ENCODE peak calls at places on chromosomes 12 and 14, in ten cellular contexts. One of them, this sample, is unnamed.

GRCh38 chr14:67457782-67458181 is 30.7 kb downstream of the TMEM229B start:
- DNase-seq in H54: no peak
- DNase-seq in uterus: no peak
- DNase-seq in HepG2: no peak
- DNase-seq in lower leg skin: no peak
- DNase-seq in esophagus squamous epithelium: no peak
- DNase-seq in transverse colon: no peak
- DNase-seq in erythroblast: no peak
- DNase-seq in tibial nerve: no peak
- DNase-seq in stomach: peak; percentile 31
- DNase-seq in this sample: peak; percentile 83

GRCh38 chr12:106645074-106645421 is 62.2 kb downstream of the RFX4 start:
- DNase-seq in erythroblast: no peak
- DNase-seq in transverse colon: peak; percentile 60
- DNase-seq in H54: no peak
- DNase-seq in esophagus squamous epithelium: no peak
- DNase-seq in tibial nerve: peak; percentile 80
- DNase-seq in stomach: peak; percentile 71
- DNase-seq in lower leg skin: peak; percentile 47
- DNase-seq in HepG2: peak; percentile 93
- DNase-seq in uterus: no peak
- DNase-seq in this sample: peak; percentile 78

GRCh38 chr14:81400202-81400678 is at the start of gene STON2:
- DNase-seq in lower leg skin: peak; percentile 68
- DNase-seq in uterus: no peak
- DNase-seq in transverse colon: peak; percentile 69
- DNase-seq in tibial nerve: no peak
- DNase-seq in H54: peak; percentile 4
- DNase-seq in stomach: no peak
- DNase-seq in erythroblast: peak; percentile 78
- DNase-seq in HepG2: no peak
- DNase-seq in esophagus squamous epithelium: no peak
- DNase-seq in this sample: peak; percentile 10

GRCh38 chr12:12890815-12891645 is at the start of gene GPRC5A:
- DNase-seq in transverse colon: peak; percentile 92
- DNase-seq in erythroblast: peak; percentile 48
- DNase-seq in uterus: peak; percentile 96
- DNase-seq in HepG2: peak; percentile 30
- DNase-seq in H54: peak; percentile 65
- DNase-seq in esophagus squamous epithelium: no peak
- DNase-seq in lower leg skin: peak; percentile 86
- DNase-seq in stomach: peak; percentile 87
- DNase-seq in tibial nerve: peak; percentile 57
- DNase-seq in this sample: peak; percentile 91

GRCh38 chr14:72463291-72463866 is 430.5 kb downstream of the DPF3 start:
- DNase-seq in HepG2: no peak
- DNase-seq in transverse colon: no peak
- DNase-seq in uterus: no peak
- DNase-seq in tibial nerve: no peak
- DNase-seq in esophagus squamous epithelium: no peak
- DNase-seq in H54: no peak
- DNase-seq in stomach: no peak
- DNase-seq in erythroblast: no peak
- DNase-seq in lower leg skin: no peak
- DNase-seq in this sample: no peak

GRCh38 chr12:95956557-95957145 is 13.5 kb downstream of the AMDHD1 start:
- DNase-seq in stomach: no peak
- DNase-seq in tibial nerve: no peak
- DNase-seq in uterus: no peak
- DNase-seq in transverse colon: no peak
- DNase-seq in H54: no peak
- DNase-seq in HepG2: no peak
- DNase-seq in lower leg skin: no peak
- DNase-seq in erythroblast: no peak
- DNase-seq in esophagus squamous epithelium: no peak
- DNase-seq in this sample: no peak

GRCh38 chr12:104669851-104670337 is 213.1 kb downstream of the CHST11 start:
- DNase-seq in transverse colon: peak; percentile 57
- DNase-seq in lower leg skin: no peak
- DNase-seq in stomach: peak; percentile 59
- DNase-seq in H54: no peak
- DNase-seq in tibial nerve: no peak
- DNase-seq in uterus: peak; percentile 84
- DNase-seq in HepG2: no peak
- DNase-seq in erythroblast: no peak
- DNase-seq in esophagus squamous epithelium: no peak
- DNase-seq in this sample: peak; percentile 54

GRCh38 chr12:64819816-64820402 is 4.5 kb upstream of the TBC1D30 start:
- DNase-seq in lower leg skin: no peak
- DNase-seq in tibial nerve: no peak
- DNase-seq in erythroblast: no peak
- DNase-seq in transverse colon: no peak
- DNase-seq in H54: no peak
- DNase-seq in esophagus squamous epithelium: no peak
- DNase-seq in stomach: no peak
- DNase-seq in uterus: no peak
- DNase-seq in HepG2: no peak
- DNase-seq in this sample: no peak

GRCh38 chr12:39123580-39123979 is 218.2 kb upstream of the CPNE8 start:
- DNase-seq in tibial nerve: no peak
- DNase-seq in HepG2: no peak
- DNase-seq in erythroblast: no peak
- DNase-seq in lower leg skin: no peak
- DNase-seq in stomach: no peak
- DNase-seq in transverse colon: no peak
- DNase-seq in uterus: no peak
- DNase-seq in H54: no peak
- DNase-seq in esophagus squamous epithelium: no peak
- DNase-seq in this sample: no peak

GRCh38 chr12:127570793-127571360 is 696.1 kb upstream of the TMEM132C start:
- DNase-seq in transverse colon: no peak
- DNase-seq in uterus: no peak
- DNase-seq in stomach: no peak
- DNase-seq in lower leg skin: no peak
- DNase-seq in HepG2: no peak
- DNase-seq in H54: no peak
- DNase-seq in erythroblast: no peak
- DNase-seq in tibial nerve: no peak
- DNase-seq in esophagus squamous epithelium: no peak
- DNase-seq in this sample: no peak

GRCh38 chr12:19196959-19197630 is 67.6 kb downstream of the PLEKHA5 start:
- DNase-seq in H54: no peak
- DNase-seq in transverse colon: no peak
- DNase-seq in stomach: no peak
- DNase-seq in tibial nerve: no peak
- DNase-seq in HepG2: no peak
- DNase-seq in lower leg skin: no peak
- DNase-seq in esophagus squamous epithelium: no peak
- DNase-seq in erythroblast: no peak
- DNase-seq in uterus: no peak
- DNase-seq in this sample: no peak

GRCh38 chr14:96037891-96038557 is 1.1 kb upstream of the C14orf132 start:
- DNase-seq in erythroblast: no peak
- DNase-seq in esophagus squamous epithelium: no peak
- DNase-seq in uterus: peak; percentile 63
- DNase-seq in HepG2: no peak
- DNase-seq in transverse colon: peak; percentile 49
- DNase-seq in stomach: peak; percentile 57
- DNase-seq in H54: peak; percentile 86
- DNase-seq in lower leg skin: peak; percentile 33
- DNase-seq in tibial nerve: peak; percentile 44
- DNase-seq in this sample: peak; percentile 51
- TF ChIP-seq POLR2A in erythroblast: no peak
- TF ChIP-seq POLR2A in esophagus squamous epithelium: no peak
- TF ChIP-seq POLR2A in uterus: no peak
- TF ChIP-seq POLR2A in HepG2: no peak
- TF ChIP-seq POLR2A in transverse colon: no peak
- TF ChIP-seq POLR2A in stomach: no peak
- TF ChIP-seq POLR2A in H54: no peak
- TF ChIP-seq POLR2A in lower leg skin: no peak
- TF ChIP-seq POLR2A in tibial nerve: no peak
- TF ChIP-seq POLR2A in this sample: no peak

GRCh38 chr14:101476931-101477553 is 84.3 kb upstream of the DIO3 start:
- DNase-seq in esophagus squamous epithelium: no peak
- DNase-seq in HepG2: peak; percentile 49
- DNase-seq in stomach: peak; percentile 9
- DNase-seq in H54: peak; percentile 40
- DNase-seq in erythroblast: no peak
- DNase-seq in lower leg skin: no peak
- DNase-seq in uterus: peak; percentile 15
- DNase-seq in transverse colon: peak; percentile 73
- DNase-seq in tibial nerve: no peak
- DNase-seq in this sample: peak; percentile 86
- TF ChIP-seq POLR2A in esophagus squamous epithelium: no peak
- TF ChIP-seq POLR2A in HepG2: no peak
- TF ChIP-seq POLR2A in stomach: no peak
- TF ChIP-seq POLR2A in H54: no peak
- TF ChIP-seq POLR2A in erythroblast: no peak
- TF ChIP-seq POLR2A in lower leg skin: no peak
- TF ChIP-seq POLR2A in uterus: no peak
- TF ChIP-seq POLR2A in transverse colon: no peak
- TF ChIP-seq POLR2A in tibial nerve: no peak
- TF ChIP-seq POLR2A in this sample: peak; percentile 51

GRCh38 chr12:31325524-31325875 is 450 bp downstream of the SINHCAF start:
- DNase-seq in transverse colon: no peak
- DNase-seq in esophagus squamous epithelium: no peak
- DNase-seq in stomach: peak; percentile 33
- DNase-seq in lower leg skin: no peak
- DNase-seq in tibial nerve: peak; percentile 15
- DNase-seq in uterus: peak; percentile 24
- DNase-seq in erythroblast: no peak
- DNase-seq in HepG2: no peak
- DNase-seq in H54: no peak
- DNase-seq in this sample: no peak

GRCh38 chr12:31325877-31326631 is at the start of gene SINHCAF:
- DNase-seq in HepG2: peak; percentile 99
- DNase-seq in erythroblast: peak; percentile 99
- DNase-seq in lower leg skin: peak; percentile 99
- DNase-seq in stomach: peak; percentile 100
- DNase-seq in uterus: peak; percentile 100
- DNase-seq in transverse colon: peak; percentile 100
- DNase-seq in tibial nerve: peak; percentile 99
- DNase-seq in esophagus squamous epithelium: peak; percentile 99
- DNase-seq in H54: peak; percentile 88
- DNase-seq in this sample: peak; percentile 100

GRCh38 chr12:31323466-31324115 is 2.4 kb downstream of the SINHCAF start:
- DNase-seq in uterus: peak; percentile 49
- DNase-seq in lower leg skin: peak; percentile 33
- DNase-seq in tibial nerve: no peak
- DNase-seq in HepG2: no peak
- DNase-seq in erythroblast: peak; percentile 80
- DNase-seq in transverse colon: peak; percentile 57
- DNase-seq in H54: peak; percentile 28
- DNase-seq in stomach: peak; percentile 51
- DNase-seq in esophagus squamous epithelium: no peak
- DNase-seq in this sample: no peak

GRCh38 chr12:31324116-31324844 is 1.7 kb downstream of the SINHCAF start:
- DNase-seq in esophagus squamous epithelium: peak; percentile 45
- DNase-seq in HepG2: peak; percentile 78
- DNase-seq in H54: peak; percentile 52
- DNase-seq in erythroblast: peak; percentile 79
- DNase-seq in lower leg skin: peak; percentile 54
- DNase-seq in tibial nerve: peak; percentile 31
- DNase-seq in stomach: peak; percentile 83
- DNase-seq in transverse colon: peak; percentile 81
- DNase-seq in uterus: peak; percentile 79
- DNase-seq in this sample: peak; percentile 82

DNA sequence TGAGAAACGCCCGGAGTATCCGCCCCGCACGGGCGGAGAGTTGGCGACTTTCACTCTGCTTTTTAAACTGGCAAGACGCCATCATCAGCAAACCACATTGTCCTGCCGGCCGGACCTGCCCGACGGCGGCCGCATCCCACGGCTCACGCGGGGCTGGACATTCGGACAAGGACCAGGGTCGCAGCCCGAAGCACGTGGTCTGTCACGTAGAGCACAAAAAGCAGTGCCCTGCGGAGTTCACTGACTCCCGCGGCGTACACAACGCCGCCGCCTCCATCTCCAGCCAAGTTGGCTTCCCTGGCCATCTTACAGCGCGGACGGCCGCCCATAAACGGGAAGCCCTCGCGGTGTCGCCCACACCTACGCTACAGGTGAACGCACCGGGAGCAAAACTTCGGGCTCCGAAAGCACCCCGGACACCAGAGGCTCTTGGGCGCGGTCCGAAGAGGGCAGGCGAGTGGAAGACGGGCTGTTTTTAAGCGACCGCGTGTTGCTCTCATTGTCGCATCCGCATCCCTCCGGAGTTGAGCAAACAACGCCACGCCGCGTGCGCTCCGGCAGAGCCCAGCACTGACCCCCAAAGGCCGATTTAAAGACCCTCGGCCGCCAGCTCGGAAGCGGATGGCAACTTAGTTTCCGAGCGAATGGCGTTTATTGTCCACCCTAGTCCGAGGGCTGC is 966 bp downstream of the SINHCAF start:
- DNase-seq in esophagus squamous epithelium: no peak
- DNase-seq in H54: peak; percentile 32
- DNase-seq in HepG2: no peak
- DNase-seq in tibial nerve: no peak
- DNase-seq in uterus: peak; percentile 65
- DNase-seq in erythroblast: peak; percentile 76
- DNase-seq in transverse colon: peak; percentile 61
- DNase-seq in lower leg skin: peak; percentile 53
- DNase-seq in stomach: peak; percentile 55
- DNase-seq in this sample: peak; percentile 59
- TF ChIP-seq POLR2A in esophagus squamous epithelium: peak; percentile 27
- TF ChIP-seq POLR2A in H54: no peak
- TF ChIP-seq POLR2A in HepG2: peak; percentile 25
- TF ChIP-seq POLR2A in tibial nerve: no peak
- TF ChIP-seq POLR2A in uterus: no peak
- TF ChIP-seq POLR2A in erythroblast: no peak
- TF ChIP-seq POLR2A in transverse colon: peak; percentile 39
- TF ChIP-seq POLR2A in lower leg skin: no peak
- TF ChIP-seq POLR2A in stomach: no peak
- TF ChIP-seq POLR2A in this sample: peak; percentile 59

DNA sequence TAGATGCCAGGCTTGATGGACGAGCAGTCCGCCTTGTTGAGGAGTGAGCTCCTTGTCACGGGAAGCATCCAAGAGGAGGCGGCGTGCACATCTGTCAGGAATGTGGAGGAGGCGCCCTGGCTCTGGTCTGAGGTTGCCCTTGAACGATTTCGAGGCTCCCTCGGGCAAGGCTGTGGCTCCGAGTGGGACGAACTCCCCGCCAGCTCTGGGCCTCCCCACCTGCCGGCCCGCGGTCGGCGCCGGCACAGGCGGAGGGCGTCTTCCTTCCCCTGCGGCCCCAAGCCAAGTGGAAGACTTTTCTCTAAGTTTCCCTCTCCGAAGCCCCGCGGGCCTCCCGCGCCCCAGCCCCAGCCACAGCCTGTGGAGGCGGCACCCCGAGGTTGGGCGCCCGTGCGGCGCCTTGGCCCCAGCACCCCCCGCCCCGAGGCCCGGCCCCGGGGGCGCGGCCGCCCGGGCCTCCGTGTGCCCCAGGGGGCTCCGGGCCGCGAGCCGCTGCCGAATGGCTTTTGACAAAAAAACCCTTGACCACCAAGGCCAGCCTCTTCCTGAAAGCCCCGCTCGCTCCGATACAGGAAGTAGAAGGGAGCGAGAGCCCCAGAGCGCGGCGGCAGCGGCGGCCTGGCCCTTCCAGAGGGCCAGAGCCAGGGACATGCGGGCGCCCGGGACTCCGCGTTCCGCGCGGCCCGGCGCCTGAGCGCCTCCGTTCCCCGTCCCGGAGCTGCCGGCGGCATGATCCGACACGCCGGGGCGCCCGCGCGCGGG is at the start of gene RIN3:
- DNase-seq in stomach: no peak
- DNase-seq in uterus: peak; percentile 46
- DNase-seq in tibial nerve: no peak
- DNase-seq in erythroblast: peak; percentile 59
- DNase-seq in lower leg skin: no peak
- DNase-seq in transverse colon: peak; percentile 61
- DNase-seq in HepG2: peak; percentile 38
- DNase-seq in esophagus squamous epithelium: peak; percentile 16
- DNase-seq in H54: peak; percentile 60
- DNase-seq in this sample: peak; percentile 45
- TF ChIP-seq POLR2A in stomach: no peak
- TF ChIP-seq POLR2A in uterus: no peak
- TF ChIP-seq POLR2A in tibial nerve: no peak
- TF ChIP-seq POLR2A in erythroblast: peak; percentile 64
- TF ChIP-seq POLR2A in lower leg skin: no peak
- TF ChIP-seq POLR2A in transverse colon: peak; percentile 49
- TF ChIP-seq POLR2A in HepG2: peak; percentile 33
- TF ChIP-seq POLR2A in esophagus squamous epithelium: peak; percentile 45
- TF ChIP-seq POLR2A in H54: no peak
- TF ChIP-seq POLR2A in this sample: no peak